ENCODE peak calls at places on chromosome 10, in five cellular contexts. G is A549, P is fibroblast of lung, Q is HCT116, V is heart left ventricle. D is an unnamed sample.

GRCh38 chr10:125232841-125233240 is 72.5 kb upstream of the CTBP2 start:
- DNase-seq in G (peak; percentile 51), P (no peak), Q (no peak), V (no peak), D (no peak)

GRCh38 chr10:16644146-16644545 is 122.5 kb upstream of the C1QL3 start:
- DNase-seq in G (no peak), P (peak; percentile 41), Q (no peak), V (no peak), D (no peak)

GRCh38 chr10:73248259-73248724 is 1.2 kb upstream of the DNAJC9 start:
- DNase-seq in G (no peak), P (no peak), Q (no peak), V (no peak), D (no peak)

GRCh38 chr10:44774676-44775401 is 136.3 kb upstream of the TMEM72 start:
- DNase-seq in G (no peak), P (peak; percentile 67), Q (no peak), V (no peak), D (no peak)

GRCh38 chr10:10911471-10911921 is 106.2 kb upstream of the CELF2 start:
- DNase-seq in G (no peak), P (peak; percentile 90), Q (no peak), V (peak; percentile 61), D (no peak)

GRCh38 chr10:18713077-18713476 is 53.8 kb downstream of the ARL5B start:
- DNase-seq in G (peak; percentile 33), P (peak; percentile 91), Q (no peak), V (no peak), D (no peak)

GRCh38 chr10:17075510-17075909 is 54.1 kb downstream of the CUBN start:
- DNase-seq in G (peak; percentile 28), P (peak; percentile 95), Q (no peak), V (no peak), D (no peak)

GRCh38 chr10:104559935-104560334 is 81.2 kb upstream of the SORCS3 start:
- DNase-seq in G (no peak), P (no peak), Q (no peak), V (no peak), D (no peak)

GRCh38 chr10:66941491-66941890 is 15.7 kb downstream of the LRRTM3 start:
- DNase-seq in G (no peak), P (no peak), Q (no peak), V (no peak), D (no peak)

GRCh38 chr10:92790449-92790848 is 57.9 kb upstream of the EXOC6 start:
- DNase-seq in G (no peak), P (no peak), Q (no peak), V (no peak), D (no peak)

GRCh38 chr10:103854265-103854686 is 1.1 kb downstream of the SH3PXD2A start:
- DNase-seq in G (no peak), P (peak; percentile 68), Q (no peak), V (no peak), D (no peak)

GRCh38 chr10:49743464-49744075 is 18.6 kb downstream of the OGDHL start:
- DNase-seq in G (no peak), P (no peak), Q (no peak), V (no peak), D (no peak)

GRCh38 chr10:114687459-114687858 is 29.4 kb upstream of the ABLIM1 start:
- DNase-seq in G (no peak), P (no peak), Q (no peak), V (no peak), D (no peak)

GRCh38 chr10:12782537-12782936 is 219.0 kb downstream of the CCDC3 start:
- DNase-seq in G (peak; percentile 66), P (peak; percentile 31), Q (peak; percentile 42), V (peak; percentile 37), D (no peak)

GRCh38 chr10:11832042-11832441 is 8.9 kb downstream of the PROSER2 start:
- DNase-seq in G (no peak), P (no peak), Q (no peak), V (no peak), D (no peak)

GRCh38 chr10:73997479-73997805 is 474 bp upstream of the VCL start:
- DNase-seq in G (peak; percentile 52), P (no peak), Q (no peak), V (no peak), D (no peak)

GRCh38 chr10:91626936-91627335 is 5.9 kb downstream of the PPP1R3C start:
- DNase-seq in G (no peak), P (no peak), Q (no peak), V (no peak), D (no peak)

GRCh38 chr10:95363303-95363912 is 72.6 kb upstream of the PDLIM1 start:
- DNase-seq in G (peak; percentile 76), P (peak; percentile 80), Q (peak; percentile 61), V (no peak), D (peak; percentile 33)

GRCh38 chr10:73968101-73968515 is 29.8 kb upstream of the VCL start:
- DNase-seq in G (no peak), P (peak; percentile 50), Q (no peak), V (no peak), D (no peak)

GRCh38 chr10:1154531-1154930 is 98.3 kb downstream of the WDR37 start:
- DNase-seq in G (no peak), P (no peak), Q (no peak), V (peak; percentile 5), D (no peak)

GRCh38 chr10:121598261-121599249 is at the start of gene FGFR2:
- DNase-seq in G (peak; percentile 82), P (peak; percentile 44), Q (peak; percentile 56), V (peak; percentile 76), D (no peak)

GRCh38 chr10:42943025-42943818 is 133.6 kb upstream of the RET start:
- DNase-seq in G (no peak), P (no peak), Q (no peak), V (no peak), D (no peak)

GRCh38 chr10:74898201-74898976 is 72.0 kb downstream of the KAT6B start:
- DNase-seq in G (no peak), P (no peak), Q (no peak), V (no peak), D (no peak)

GRCh38 chr10:92594194-92594593 is 1.3 kb downstream of the KIF11 start:
- DNase-seq in G (no peak), P (no peak), Q (no peak), V (no peak), D (no peak)

GRCh38 chr10:57696641-57697040 is 571.1 kb downstream of the IPMK start:
- DNase-seq in G (peak; percentile 5), P (peak; percentile 89), Q (no peak), V (no peak), D (no peak)

GRCh38 chr10:55370021-55370420 is 569.0 kb upstream of the PCDH15 start:
- DNase-seq in G (no peak), P (peak; percentile 42), Q (no peak), V (no peak), D (no peak)

GRCh38 chr10:133239990-133240389 is 2.3 kb downstream of the VENTX start:
- DNase-seq in G (no peak), P (no peak), Q (no peak), V (no peak), D (no peak)

GRCh38 chr10:120945801-120946302 is 94.7 kb downstream of the WDR11 start:
- DNase-seq in G (no peak), P (peak; percentile 9), Q (no peak), V (no peak), D (no peak)

GRCh38 chr10:21825345-21825744 is 178.2 kb downstream of the DNAJC1 start:
- DNase-seq in G (no peak), P (no peak), Q (no peak), V (no peak), D (no peak)

GRCh38 chr10:21827308-21827707 is 176.2 kb downstream of the DNAJC1 start:
- DNase-seq in G (no peak), P (no peak), Q (no peak), V (no peak), D (no peak)

GRCh38 chr10:21824409-21824808 is 179.1 kb downstream of the DNAJC1 start:
- DNase-seq in G (no peak), P (no peak), Q (no peak), V (no peak), D (no peak)

GRCh38 chr10:21823617-21824016 is 179.9 kb downstream of the DNAJC1 start:
- DNase-seq in G (no peak), P (no peak), Q (no peak), V (no peak), D (no peak)

GRCh38 chr10:21826725-21827124 is 176.8 kb downstream of the DNAJC1 start:
- DNase-seq in G (no peak), P (no peak), Q (no peak), V (no peak), D (no peak)
- H3K9me3 ChIP-seq in G (peaks cover 52% of the 10 kb centered on the region), P (no peaks in the 10 kb centered on the region), Q (peaks cover 15% of the 10 kb centered on the region), V (peaks cover 11% of the 10 kb centered on the region), D (peaks cover 22% of the 10 kb centered on the region)

GRCh38 chr10:107880185-107880584 is 715.7 kb upstream of the SORCS1 start:
- DNase-seq in G (no peak), P (no peak), Q (no peak), V (no peak), D (no peak)
- H3K9me3 ChIP-seq in G (peaks cover 2% of the 10 kb centered on the region), P (no peaks in the 10 kb centered on the region), Q (peaks cover 38% of the 10 kb centered on the region), V (no peaks in the 10 kb centered on the region), D (no peaks in the 10 kb centered on the region)

GRCh38 chr10:131778385-131778784 is 122.4 kb upstream of the PPP2R2D start:
- DNase-seq in G (no peak), P (no peak), Q (no peak), V (no peak), D (no peak)

GRCh38 chr10:131781076-131781475 is 119.7 kb upstream of the PPP2R2D start:
- DNase-seq in G (no peak), P (no peak), Q (no peak), V (no peak), D (no peak)

GRCh38 chr10:131778842-131779241 is 122.0 kb upstream of the PPP2R2D start:
- DNase-seq in G (no peak), P (no peak), Q (no peak), V (no peak), D (no peak)

GRCh38 chr10:131777921-131778320 is 122.9 kb upstream of the PPP2R2D start:
- DNase-seq in G (no peak), P (no peak), Q (no peak), V (no peak), D (no peak)

GRCh38 chr10:131779661-131780394 is 121.0 kb upstream of the PPP2R2D start:
- DNase-seq in G (no peak), P (no peak), Q (no peak), V (no peak), D (no peak)
- H3K9me3 ChIP-seq in G (peaks cover 34% of the 10 kb centered on the region), P (no peaks in the 10 kb centered on the region), Q (no peaks in the 10 kb centered on the region), V (no peaks in the 10 kb centered on the region), D (no peaks in the 10 kb centered on the region)

GRCh38 chr10:69745698-69746097 is 56.0 kb upstream of the COL13A1 start:
- DNase-seq in G (no peak), P (no peak), Q (no peak), V (no peak), D (no peak)
- H3K9me3 ChIP-seq in G (no peaks in the 10 kb centered on the region), P (no peaks in the 10 kb centered on the region), Q (no peaks in the 10 kb centered on the region), V (no peaks in the 10 kb centered on the region), D (no peaks in the 10 kb centered on the region)